ENCODE peak calls at places on chromosome 11, in seven cellular contexts. D is body of pancreas; G is esophagus squamous epithelium; L is left lung; B is HCT116; M is CD4-positive, CD25-positive, alpha-beta regulatory T cell; K is foreskin keratinocyte. U is an unnamed sample.

GRCh38 chr11:73292481-73292880 is 15.6 kb upstream of the ARHGEF17 start:
- DNase-seq in D (no peak), G (no peak), L (no peak), B (no peak), M (no peak), K (no peak), U (no peak)

GRCh38 chr11:60699282-60699681 is at the start of gene MS4A8:
- DNase-seq in D (peak; percentile 45), G (no peak), L (no peak), B (no peak), M (no peak), K (no peak), U (no peak)

GRCh38 chr11:105000167-105000566 is 22.8 kb downstream of the CASP5 start:
- DNase-seq in D (no peak), G (no peak), L (no peak), B (peak; percentile 37), M (no peak), K (no peak), U (no peak)

GRCh38 chr11:84291996-84292395 is 1005.8 kb upstream of the CCDC90B start:
- DNase-seq in D (no peak), G (no peak), L (no peak), B (no peak), M (no peak), K (no peak), U (no peak)

GRCh38 chr11:17354070-17354924 is 2.7 kb downstream of the NCR3LG1 start:
- DNase-seq in D (peak; percentile 76), G (no peak), L (no peak), B (peak; percentile 75), M (peak; percentile 44), K (peak; percentile 60), U (no peak)

GRCh38 chr11:4881860-4882500 is at the start of gene OR51T1:
- DNase-seq in D (no peak), G (no peak), L (no peak), B (no peak), M (no peak), K (no peak), U (no peak)

GRCh38 chr11:58654908-58655296 is 32.4 kb downstream of the CNTF start:
- DNase-seq in D (no peak), G (no peak), L (no peak), B (no peak), M (no peak), K (no peak), U (no peak)

GRCh38 chr11:65291613-65292012 is 23.1 kb upstream of the CDC42EP2 start:
- DNase-seq in D (no peak), G (no peak), L (no peak), B (no peak), M (no peak), K (no peak), U (no peak)

GRCh38 chr11:70423523-70424505 is 25.5 kb downstream of the CTTN start:
- DNase-seq in D (no peak), G (no peak), L (peak; percentile 76), B (no peak), M (no peak), K (no peak), U (no peak)

GRCh38 chr11:107043242-107043991 is 25.1 kb upstream of the GUCY1A2 start:
- DNase-seq in D (no peak), G (no peak), L (no peak), B (no peak), M (no peak), K (peak; percentile 89), U (no peak)

GRCh38 chr11:61120865-61121831 is 18.9 kb downstream of the CD5 start:
- DNase-seq in D (peak; percentile 78), G (no peak), L (no peak), B (no peak), M (peak; percentile 45), K (peak; percentile 45), U (no peak)

GRCh38 chr11:1744137-1744878 is 6.1 kb downstream of the IFITM10 start:
- DNase-seq in D (no peak), G (no peak), L (no peak), B (no peak), M (no peak), K (no peak), U (no peak)

GRCh38 chr11:19244621-19245020 is 3.9 kb upstream of the E2F8 start:
- DNase-seq in D (no peak), G (no peak), L (no peak), B (no peak), M (no peak), K (peak; percentile 92), U (no peak)

GRCh38 chr11:64227405-64227956 is 1.4 kb downstream of the NUDT22 start:
- DNase-seq in D (peak; percentile 80), G (no peak), L (peak; percentile 50), B (no peak), M (no peak), K (peak; percentile 44), U (no peak)

GRCh38 chr11:64226507-64227051 is 505 bp downstream of the NUDT22 start:
- DNase-seq in D (peak; percentile 76), G (no peak), L (peak; percentile 88), B (no peak), M (peak; percentile 60), K (no peak), U (peak; percentile 69)

GRCh38 chr11:64224151-64224890 is 1.7 kb downstream of the TRPT1 start:
- DNase-seq in D (no peak), G (no peak), L (no peak), B (no peak), M (no peak), K (peak; percentile 62), U (no peak)

GRCh38 chr11:64224891-64225607 is 937 bp downstream of the TRPT1 start:
- DNase-seq in D (no peak), G (no peak), L (no peak), B (no peak), M (no peak), K (no peak), U (no peak)

GRCh38 chr11:64225608-64226506 is at the start of the genes NUDT22 and TRPT1:
- DNase-seq in D (peak; percentile 93), G (no peak), L (peak; percentile 95), B (no peak), M (peak; percentile 85), K (peak; percentile 57), U (peak; percentile 96)
- H3K4me1 ChIP-seq in D (peaks cover 62% of the 10 kb centered on the region), G (peaks cover 26% of the 10 kb centered on the region), L (peaks cover 53% of the 10 kb centered on the region), B (peaks cover 36% of the 10 kb centered on the region), M (peaks cover 48% of the 10 kb centered on the region), K (peaks cover 12% of the 10 kb centered on the region), U (peaks cover 50% of the 10 kb centered on the region)

DNA sequence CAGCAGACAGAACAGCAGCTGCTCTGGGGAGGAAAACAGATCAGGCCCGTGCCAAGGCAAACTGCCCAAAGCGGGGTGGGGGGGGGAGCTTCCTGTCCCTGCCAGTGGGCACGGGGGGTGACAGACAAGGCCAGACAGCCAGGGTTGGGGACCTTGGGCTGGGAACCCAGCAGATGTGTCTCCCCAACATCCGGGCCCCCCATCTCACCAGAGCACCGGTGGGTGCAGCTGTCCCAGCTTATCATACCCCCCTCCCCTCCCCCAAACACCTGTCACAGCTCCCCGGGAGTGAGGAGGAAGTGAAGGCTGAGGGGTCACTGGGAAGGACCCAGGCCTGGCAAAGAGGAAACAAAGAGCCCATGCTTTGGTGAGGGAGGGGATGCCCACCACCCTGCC is 1.3 kb downstream of the PPP1R14B start:
- DNase-seq in D (peak; percentile 90), G (no peak), L (peak; percentile 80), B (no peak), M (no peak), K (no peak), U (peak; percentile 89)
- H3K4me1 ChIP-seq in D (peaks cover 47% of the 10 kb centered on the region), G (peaks cover 54% of the 10 kb centered on the region), L (peaks cover 58% of the 10 kb centered on the region), B (peaks cover 71% of the 10 kb centered on the region), M (peaks cover 54% of the 10 kb centered on the region), K (no peaks in the 10 kb centered on the region), U (peaks cover 30% of the 10 kb centered on the region)

DNA sequence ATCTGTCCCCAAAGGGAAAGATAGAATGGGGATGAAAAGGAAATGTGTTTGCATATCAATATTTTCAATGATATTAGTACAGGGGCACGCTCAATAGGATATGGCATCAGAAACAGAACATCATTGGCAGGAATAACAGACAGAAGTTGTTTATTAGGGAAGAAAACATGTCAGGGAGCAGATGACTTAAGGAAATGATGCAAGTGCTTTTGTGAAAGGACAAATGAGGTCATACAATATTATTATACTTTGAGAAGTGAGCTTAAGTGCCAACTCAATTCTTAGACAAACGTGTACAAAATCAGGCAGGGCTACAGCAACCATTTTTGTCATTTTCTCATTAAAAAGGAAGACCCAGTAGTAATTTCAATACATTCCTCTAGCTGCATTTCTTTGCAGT is 388.4 kb downstream of the SOX6 start:
- DNase-seq in D (no peak), G (no peak), L (no peak), B (no peak), M (no peak), K (peak; percentile 48), U (no peak)
- H3K4me1 ChIP-seq in D (peaks cover 23% of the 10 kb centered on the region), G (peaks cover 34% of the 10 kb centered on the region), L (peaks cover 38% of the 10 kb centered on the region), B (peaks cover 8% of the 10 kb centered on the region), M (no peaks in the 10 kb centered on the region), K (peaks cover 50% of the 10 kb centered on the region), U (peaks cover 53% of the 10 kb centered on the region)

GRCh38 chr11:77071077-77071476 is 4.3 kb downstream of the CAPN5 start:
- DNase-seq in D (no peak), G (no peak), L (no peak), B (no peak), M (no peak), K (no peak), U (no peak)
- H3K4me1 ChIP-seq in D (peaks cover 52% of the 10 kb centered on the region), G (peaks cover 40% of the 10 kb centered on the region), L (peaks cover 44% of the 10 kb centered on the region), B (peaks cover 44% of the 10 kb centered on the region), M (peaks cover 13% of the 10 kb centered on the region), K (peaks cover 5% of the 10 kb centered on the region), U (no peaks in the 10 kb centered on the region)

GRCh38 chr11:82898242-82898641 is 2.0 kb downstream of the PRCP start:
- DNase-seq in D (no peak), G (no peak), L (no peak), B (no peak), M (no peak), K (no peak), U (no peak)
- H3K4me1 ChIP-seq in D (peaks cover 19% of the 10 kb centered on the region), G (peaks cover 19% of the 10 kb centered on the region), L (peaks cover 62% of the 10 kb centered on the region), B (peaks cover 23% of the 10 kb centered on the region), M (peaks cover 28% of the 10 kb centered on the region), K (peaks cover 5% of the 10 kb centered on the region), U (peaks cover 23% of the 10 kb centered on the region)

GRCh38 chr11:119593346-119593745 is 135.7 kb downstream of the NECTIN1 start:
- DNase-seq in D (no peak), G (no peak), L (no peak), B (no peak), M (no peak), K (peak; percentile 17), U (no peak)

GRCh38 chr11:119590651-119591308 is 138.2 kb downstream of the NECTIN1 start:
- DNase-seq in D (no peak), G (no peak), L (no peak), B (no peak), M (no peak), K (peak; percentile 98), U (no peak)

GRCh38 chr11:119594639-119595249 is 134.3 kb downstream of the NECTIN1 start:
- DNase-seq in D (no peak), G (no peak), L (no peak), B (no peak), M (no peak), K (no peak), U (no peak)

GRCh38 chr11:119591836-119592310 is 137.1 kb downstream of the NECTIN1 start:
- DNase-seq in D (no peak), G (no peak), L (no peak), B (no peak), M (no peak), K (peak; percentile 28), U (no peak)

DNA sequence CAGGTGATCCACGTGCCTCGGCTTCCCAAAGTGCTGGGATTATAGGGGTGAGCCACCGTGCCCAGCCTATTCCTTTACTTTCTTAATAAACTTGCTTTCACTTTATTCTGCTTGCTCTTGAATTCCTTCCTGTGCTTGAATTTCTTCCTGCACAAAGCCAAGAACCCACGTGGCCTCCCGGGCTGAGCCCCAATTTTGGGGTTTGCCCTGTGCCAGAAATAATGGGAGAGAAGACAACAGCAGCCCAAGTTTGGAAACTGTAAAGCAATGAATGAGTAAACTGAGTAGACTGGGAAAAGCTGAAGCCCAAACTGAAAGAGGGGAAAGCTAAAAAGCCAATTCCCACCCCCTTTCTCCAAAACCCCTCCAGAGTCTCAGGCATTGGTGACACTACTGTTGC is 136.4 kb downstream of the NECTIN1 start:
- DNase-seq in D (no peak), G (no peak), L (no peak), B (no peak), M (no peak), K (no peak), U (peak; percentile 71)
- H3K4me1 ChIP-seq in D (no peaks in the 10 kb centered on the region), G (peaks cover 27% of the 10 kb centered on the region), L (peaks cover 5% of the 10 kb centered on the region), B (peaks cover 20% of the 10 kb centered on the region), M (no peaks in the 10 kb centered on the region), K (peaks cover 17% of the 10 kb centered on the region), U (no peaks in the 10 kb centered on the region)